ENCODE peak calls at places on chromosome 12, in nine cellular contexts. D, V, E, Z, S, C, A, X and R are unnamed samples.

GRCh38 chr12:121237415-121237814 is 27.5 kb downstream of the P2RX4 start:
- DNase-seq in S (no peak), D (no peak), X (no peak), A (no peak), E (no peak), Z (peak), V (no peak), C (no peak), R (no peak)

GRCh38 chr12:3315201-3315661 is 175.8 kb upstream of the PRMT8 start:
- DNase-seq in E (peak), X (no peak), D (no peak), V (peak), Z (peak), A (no peak), S (no peak), C (peak), R (no peak)

GRCh38 chr12:76623929-76624328 is 64.4 kb upstream of the OSBPL8 start:
- DNase-seq in A (no peak), Z (no peak), E (no peak), C (peak), V (peak), D (no peak), S (no peak), X (no peak), R (no peak)

GRCh38 chr12:25194211-25194610 is 749 bp downstream of the DNAI7 start:
- DNase-seq in Z (no peak), V (peak), X (no peak), D (no peak), E (no peak), C (no peak), A (no peak), S (no peak), R (no peak)

GRCh38 chr12:57080855-57081254 is 2.3 kb upstream of the NEMP1 start:
- DNase-seq in C (no peak), S (no peak), Z (no peak), E (no peak), V (no peak), X (no peak), D (no peak), A (no peak), R (no peak)

GRCh38 chr12:116397148-116397547 is 119.7 kb upstream of the MED13L start:
- DNase-seq in X (no peak), D (no peak), A (no peak), Z (peak), S (no peak), V (peak), E (no peak), C (peak), R (no peak)

GRCh38 chr12:115619889-115620288 is 657.6 kb downstream of the MED13L start:
- DNase-seq in X (no peak), D (no peak), V (no peak), S (no peak), Z (no peak), C (no peak), A (no peak), E (no peak), R (no peak)

GRCh38 chr12:6961278-6961694 is 9.2 kb downstream of the PHB2 start:
- DNase-seq in S (no peak), X (no peak), D (no peak), C (no peak), A (no peak), E (peak), Z (peak), V (no peak), R (no peak)

GRCh38 chr12:62190921-62191746 is 69.1 kb upstream of the USP15 start:
- DNase-seq in E (peak), S (peak), A (no peak), X (no peak), Z (no peak), C (no peak), D (peak), V (peak), R (peak)

GRCh38 chr12:98591209-98591608 is 2.3 kb upstream of the SLC25A3 start:
- DNase-seq in D (no peak), C (no peak), E (no peak), S (no peak), Z (peak), A (no peak), X (peak), V (no peak), R (no peak)

GRCh38 chr12:68440068-68440581 is 108.0 kb upstream of the MDM1 start:
- DNase-seq in A (no peak), X (no peak), V (peak), S (no peak), D (no peak), C (no peak), E (no peak), Z (peak), R (no peak)

GRCh38 chr12:68042212-68042699 is 53.0 kb downstream of the IFNG-AS1 start:
- DNase-seq in S (no peak), D (no peak), C (peak), E (no peak), X (peak), A (no peak), V (no peak), Z (peak), R (no peak)

GRCh38 chr12:94994312-94994711 is 9.2 kb downstream of the NDUFA12 start:
- DNase-seq in Z (peak), D (no peak), C (peak), X (no peak), V (peak), E (no peak), S (no peak), A (peak), R (no peak)

GRCh38 chr12:116863275-116863767 is 17.9 kb downstream of the HRK start:
- DNase-seq in A (no peak), C (peak), D (peak), Z (no peak), E (no peak), S (no peak), V (no peak), X (peak), R (no peak)

GRCh38 chr12:80857311-80857710 is 80.4 kb downstream of the LIN7A start:
- DNase-seq in A (no peak), D (no peak), Z (no peak), V (peak), S (no peak), X (no peak), C (no peak), E (no peak), R (no peak)

GRCh38 chr12:52946797-52947547 is 1.9 kb upstream of the KRT18 start:
- DNase-seq in E (peak), V (peak), X (no peak), A (no peak), C (peak), D (no peak), Z (no peak), S (no peak), R (no peak)

GRCh38 chr12:124884587-124885438 is 21.1 kb upstream of the SCARB1 start:
- DNase-seq in X (peak), E (no peak), V (no peak), S (no peak), Z (no peak), C (no peak), A (no peak), D (peak), R (no peak)

GRCh38 chr12:103560604-103561101 is 26.4 kb upstream of the STAB2 start:
- DNase-seq in E (no peak), A (peak), V (peak), S (no peak), X (no peak), D (no peak), C (peak), Z (peak), R (no peak)

GRCh38 chr12:89873745-89874144 is 165.1 kb upstream of the ATP2B1 start:
- DNase-seq in C (peak), Z (peak), X (peak), D (no peak), A (no peak), S (no peak), E (no peak), V (no peak), R (no peak)

GRCh38 chr12:293199-293598 is 30.6 kb upstream of the SLC6A13 start:
- DNase-seq in D (no peak), Z (no peak), V (no peak), C (no peak), S (no peak), E (no peak), A (no peak), X (no peak), R (no peak)

GRCh38 chr12:109287811-109288469 is 21.1 kb downstream of the FOXN4 start:
- DNase-seq in V (no peak), X (no peak), E (peak), A (no peak), Z (no peak), S (no peak), D (no peak), C (no peak), R (no peak)

GRCh38 chr12:124993568-124994434 is at the start of gene BRI3BP:
- DNase-seq in E (peak), X (peak), S (peak), Z (peak), V (peak), A (no peak), C (peak), D (peak), R (no peak)

GRCh38 chr12:121792607-121793500 is 634 bp downstream of the RHOF start:
- DNase-seq in E (peak), D (peak), S (no peak), A (no peak), X (peak), Z (no peak), C (no peak), V (no peak), R (no peak)

GRCh38 chr12:75738486-75738885 is 227.1 kb upstream of the KRR1 start:
- DNase-seq in V (no peak), C (peak), E (no peak), Z (no peak), A (no peak), S (no peak), D (no peak), X (no peak), R (no peak)

GRCh38 chr12:120364487-120364886 is 4.5 kb downstream of the MSI1 start:
- DNase-seq in A (no peak), E (no peak), X (no peak), S (no peak), D (no peak), C (no peak), Z (no peak), V (no peak), R (no peak)

GRCh38 chr12:64639466-64639865 is 29.2 kb downstream of the RASSF3 start:
- DNase-seq in Z (no peak), E (no peak), V (no peak), D (no peak), X (no peak), S (no peak), C (no peak), A (no peak), R (no peak)

GRCh38 chr12:77131977-77132490 is 66.7 kb upstream of the E2F7 start:
- DNase-seq in C (no peak), A (no peak), S (no peak), Z (no peak), V (no peak), X (no peak), D (no peak), E (no peak), R (no peak)

GRCh38 chr12:127297327-127297726 is 969.6 kb upstream of the TMEM132C start:
- DNase-seq in X (no peak), E (no peak), V (no peak), S (no peak), C (no peak), Z (no peak), D (no peak), A (no peak), R (no peak)

GRCh38 chr12:11814362-11814761 is 164.9 kb downstream of the ETV6 start:
- DNase-seq in E (no peak), X (no peak), V (peak), A (no peak), D (no peak), C (peak), Z (peak), S (no peak), R (no peak)

GRCh38 chr12:11815397-11815796 is 165.9 kb downstream of the ETV6 start:
- DNase-seq in Z (no peak), X (no peak), A (no peak), V (no peak), S (no peak), E (no peak), C (no peak), D (no peak), R (no peak)

GRCh38 chr12:11810962-11811361 is 161.5 kb downstream of the ETV6 start:
- DNase-seq in X (no peak), A (no peak), E (no peak), C (peak), V (no peak), S (no peak), Z (no peak), D (no peak), R (no peak)

GRCh38 chr12:11813422-11813813 is 163.9 kb downstream of the ETV6 start:
- DNase-seq in X (no peak), C (no peak), Z (no peak), V (no peak), S (no peak), D (no peak), E (no peak), A (no peak), R (no peak)

GRCh38 chr12:11812558-11813421 is 163.3 kb downstream of the ETV6 start:
- DNase-seq in S (peak), X (peak), E (peak), Z (peak), D (peak), C (peak), A (no peak), V (peak), R (no peak)
- TF ChIP-seq CTCF in S (peak), X (peak), E (no peak), Z (peak), D (peak), C (peak), A (no peak), V (peak), R (peak)

GRCh38 chr12:85425349-85425612 is 145.3 kb downstream of the ALX1 start:
- DNase-seq in Z (no peak), S (no peak), C (no peak), X (no peak), E (no peak), A (no peak), D (no peak), V (no peak), R (no peak)

GRCh38 chr12:85423947-85424346 is 143.9 kb downstream of the ALX1 start:
- DNase-seq in E (no peak), V (no peak), C (no peak), S (no peak), Z (no peak), A (no peak), D (no peak), X (peak), R (no peak)

GRCh38 chr12:85422766-85423165 is 142.7 kb downstream of the ALX1 start:
- DNase-seq in D (no peak), E (no peak), X (no peak), V (no peak), S (no peak), A (no peak), C (no peak), Z (no peak), R (no peak)

GRCh38 chr12:85425926-85426325 is 145.9 kb downstream of the ALX1 start:
- DNase-seq in D (no peak), X (no peak), E (no peak), C (no peak), Z (no peak), A (no peak), V (no peak), S (no peak), R (no peak)

DNA sequence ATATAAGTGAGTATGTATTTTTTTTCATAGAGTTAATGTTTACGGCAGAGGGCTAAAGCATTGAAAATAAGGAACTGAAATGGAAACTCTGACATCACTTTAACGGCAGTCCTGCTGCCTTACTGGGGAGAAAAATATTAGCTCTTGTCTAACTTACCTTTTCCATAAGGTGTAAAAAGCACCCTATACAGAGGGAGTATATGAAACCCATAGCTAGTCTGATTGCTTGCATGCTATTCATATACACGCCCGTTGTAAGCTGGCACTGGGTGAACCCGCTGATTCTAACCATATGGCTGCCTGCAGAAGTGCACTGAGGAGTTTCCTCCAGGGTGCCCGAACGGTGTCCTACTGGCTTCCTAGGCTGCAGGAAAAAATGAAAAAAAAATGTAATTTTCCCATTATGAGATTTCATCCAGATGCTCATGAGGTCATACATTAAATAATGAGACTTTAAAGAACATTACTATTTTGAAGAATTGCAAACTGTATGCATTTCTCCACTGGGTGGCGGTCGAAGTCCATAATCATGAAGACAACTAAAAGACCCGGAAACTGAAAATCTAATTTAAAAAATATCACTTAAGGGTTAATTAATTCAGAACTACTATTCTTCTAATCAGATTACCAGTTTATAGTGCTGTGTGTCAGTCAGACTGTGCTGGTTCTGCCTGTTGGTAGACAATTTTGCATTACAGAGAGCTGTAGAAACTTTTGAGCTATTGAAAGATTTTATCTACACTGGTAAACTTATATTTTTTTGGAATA is 144.7 kb downstream of the ALX1 start:
- DNase-seq in D (peak), C (peak), Z (peak), V (peak), S (peak), A (no peak), X (peak), E (no peak), R (no peak)
- TF ChIP-seq CTCF in D (peak), C (peak), Z (peak), V (no peak), S (peak), A (peak), X (peak), E (peak), R (peak)

GRCh38 chr12:105085537-105085936 is 1.3 kb upstream of the ALDH1L2 start:
- DNase-seq in X (no peak), Z (no peak), S (no peak), A (no peak), V (no peak), C (no peak), E (no peak), D (no peak), R (no peak)
- TF ChIP-seq CTCF in X (peak), Z (no peak), S (no peak), A (no peak), V (no peak), C (no peak), E (no peak), D (no peak), R (peak)

DNA sequence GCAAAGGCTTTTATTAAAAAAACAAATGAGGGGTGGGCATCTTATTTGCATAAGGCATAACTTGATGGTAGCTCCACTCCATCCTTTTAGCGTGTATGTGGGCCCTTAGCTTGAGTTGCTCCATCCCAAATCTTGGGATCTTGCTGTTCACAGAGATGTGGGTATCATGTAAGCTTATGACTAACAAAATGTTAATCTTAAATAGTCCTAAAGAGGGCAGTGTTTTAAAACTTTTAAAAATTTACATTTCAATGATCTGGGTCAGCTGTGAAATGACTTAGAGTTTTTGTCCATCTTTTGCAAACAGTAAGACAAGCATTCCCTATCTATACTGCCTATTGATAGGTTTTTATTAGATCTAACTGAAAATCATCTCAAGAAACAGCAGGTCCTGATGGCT is 86.0 kb downstream of the SLCO1A2 start:
- DNase-seq in S (no peak), C (peak), X (peak), Z (peak), V (peak), A (no peak), D (no peak), E (no peak), R (no peak)
- TF ChIP-seq CTCF in S (peak), C (no peak), X (peak), Z (no peak), V (no peak), A (no peak), D (no peak), E (no peak), R (peak)

GRCh38 chr12:70788774-70789173 is 131.8 kb downstream of the PTPRR start:
- DNase-seq in S (no peak), E (no peak), V (no peak), C (no peak), Z (no peak), X (no peak), D (no peak), A (no peak), R (no peak)
- TF ChIP-seq CTCF in S (no peak), E (no peak), V (no peak), C (no peak), Z (no peak), X (no peak), D (no peak), A (no peak), R (no peak)